ENCODE peak calls at places on chromosomes 16 and 17, in seven cellular contexts. H is spleen, U is RWPE1, K is IMR-90, X is astrocyte of the spinal cord, L is LNCaP clone FGC, S is GM12878. Q is an unnamed sample.

GRCh38 chr16:65176603-65177002 is 54.7 kb upstream of the CDH11 start:
- DNase-seq in H (no peak), U (no peak), K (peak; percentile 93), X (peak; percentile 84), L (no peak), S (no peak), Q (no peak)

GRCh38 chr17:2964831-2965230 is 98.6 kb downstream of the OR1D5 start:
- DNase-seq in H (no peak), U (no peak), K (no peak), X (no peak), L (no peak), S (no peak), Q (no peak)

GRCh38 chr17:45364531-45365390 is 47.9 kb upstream of the MAP3K14 start:
- DNase-seq in H (peak; percentile 60), U (no peak), K (peak; percentile 37), X (no peak), L (no peak), S (no peak), Q (no peak)

GRCh38 chr17:40106760-40107265 is 6.4 kb upstream of the NR1D1 start:
- DNase-seq in H (no peak), U (no peak), K (no peak), X (no peak), L (no peak), S (no peak), Q (no peak)

GRCh38 chr16:22366371-22366770 is 8.0 kb downstream of the CDR2 start:
- DNase-seq in H (no peak), U (no peak), K (no peak), X (no peak), L (no peak), S (no peak), Q (no peak)

GRCh38 chr17:57935833-57936807 is 19.1 kb downstream of the CUEDC1 start:
- DNase-seq in H (no peak), U (no peak), K (peak; percentile 55), X (peak; percentile 60), L (no peak), S (no peak), Q (no peak)

GRCh38 chr17:48619821-48620496 is 4.9 kb upstream of the HOXB8 start:
- DNase-seq in H (no peak), U (no peak), K (no peak), X (peak; percentile 48), L (no peak), S (no peak), Q (no peak)

GRCh38 chr17:2058521-2059124 is 3.7 kb downstream of the HIC1 start:
- DNase-seq in H (peak; percentile 96), U (no peak), K (peak; percentile 76), X (peak; percentile 73), L (no peak), S (no peak), Q (no peak)

GRCh38 chr16:4846503-4846900 is 586 bp downstream of the GLYR1 start:
- DNase-seq in H (peak; percentile 92), U (peak; percentile 24), K (peak; percentile 55), X (peak; percentile 56), L (no peak), S (no peak), Q (no peak)

GRCh38 chr17:19730829-19731228 is 14.4 kb upstream of the SLC47A2 start:
- DNase-seq in H (no peak), U (no peak), K (no peak), X (no peak), L (no peak), S (no peak), Q (no peak)

GRCh38 chr16:4306439-4307214 is 9.2 kb upstream of the GLIS2 start:
- DNase-seq in H (peak; percentile 81), U (no peak), K (no peak), X (no peak), L (no peak), S (no peak), Q (no peak)

GRCh38 chr16:75244844-75245758 is 6.3 kb downstream of the BCAR1 start:
- DNase-seq in H (no peak), U (peak; percentile 78), K (peak; percentile 98), X (peak; percentile 99), L (peak; percentile 69), S (no peak), Q (no peak)

GRCh38 chr17:27565874-27566672 is 64.9 kb upstream of the LGALS9 start:
- DNase-seq in H (peak; percentile 53), U (no peak), K (peak; percentile 84), X (peak; percentile 62), L (no peak), S (no peak), Q (no peak)

GRCh38 chr17:50613596-50613995 is 21.1 kb upstream of the ABCC3 start:
- DNase-seq in H (no peak), U (no peak), K (no peak), X (no peak), L (no peak), S (no peak), Q (no peak)

GRCh38 chr16:82653550-82654511 is 27.1 kb downstream of the CDH13 start:
- DNase-seq in H (no peak), U (peak; percentile 92), K (peak; percentile 95), X (peak; percentile 91), L (no peak), S (peak; percentile 90), Q (no peak)

GRCh38 chr16:27223701-27224100 is 20.4 kb downstream of the KDM8 start:
- DNase-seq in H (no peak), U (no peak), K (no peak), X (no peak), L (no peak), S (no peak), Q (no peak)

GRCh38 chr17:1137465-1137894 is 42.3 kb downstream of the ABR start:
- DNase-seq in H (no peak), U (peak; percentile 83), K (no peak), X (no peak), L (peak; percentile 71), S (no peak), Q (no peak)

GRCh38 chr17:60149691-60150582 is at the start of gene CA4:
- DNase-seq in H (peak; percentile 85), U (no peak), K (no peak), X (no peak), L (no peak), S (no peak), Q (no peak)

GRCh38 chr16:24858219-24859041 is 12.7 kb downstream of the SLC5A11 start:
- DNase-seq in H (no peak), U (peak; percentile 73), K (peak; percentile 59), X (peak; percentile 49), L (peak; percentile 21), S (no peak), Q (no peak)

GRCh38 chr17:79304907-79305306 is 230.3 kb downstream of the ENGASE start:
- DNase-seq in H (no peak), U (no peak), K (no peak), X (no peak), L (no peak), S (no peak), Q (no peak)

GRCh38 chr17:79306688-79307323 is 232.2 kb downstream of the ENGASE start:
- DNase-seq in H (no peak), U (no peak), K (no peak), X (no peak), L (peak; percentile 90), S (no peak), Q (no peak)

GRCh38 chr17:79305376-79305775 is 230.8 kb downstream of the ENGASE start:
- DNase-seq in H (no peak), U (no peak), K (no peak), X (no peak), L (no peak), S (no peak), Q (no peak)

GRCh38 chr17:79303641-79304205 is 229.1 kb downstream of the ENGASE start:
- DNase-seq in H (no peak), U (no peak), K (no peak), X (no peak), L (no peak), S (no peak), Q (no peak)

GRCh38 chr17:79305831-79306687 is 231.4 kb downstream of the ENGASE start:
- DNase-seq in H (peak; percentile 83), U (no peak), K (no peak), X (no peak), L (no peak), S (no peak), Q (no peak)
- TF ChIP-seq CTCF in H (no peak), U (no peak), K (no peak), X (no peak), L (no peak), S (no peak), Q (no peak)

GRCh38 chr16:58109330-58109729 is 19.9 kb downstream of the CFAP20 start:
- DNase-seq in H (no peak), U (no peak), K (no peak), X (no peak), L (no peak), S (no peak), Q (no peak)

GRCh38 chr16:58109881-58110280 is 19.3 kb downstream of the CFAP20 start:
- DNase-seq in H (no peak), U (no peak), K (no peak), X (no peak), L (no peak), S (no peak), Q (peak; percentile 51)

GRCh38 chr16:58105619-58106018 is 23.6 kb downstream of the CFAP20 start:
- DNase-seq in H (no peak), U (no peak), K (no peak), X (no peak), L (no peak), S (no peak), Q (no peak)

GRCh38 chr16:58110590-58111330 is 18.4 kb downstream of the CFAP20 start:
- DNase-seq in H (no peak), U (no peak), K (peak; percentile 44), X (no peak), L (no peak), S (no peak), Q (peak; percentile 55)

GRCh38 chr16:58107228-58107627 is 22.0 kb downstream of the CFAP20 start:
- DNase-seq in H (no peak), U (no peak), K (no peak), X (no peak), L (no peak), S (no peak), Q (no peak)
- TF ChIP-seq CTCF in H (no peak), U (no peak), K (no peak), X (no peak), L (no peak), S (no peak), Q (peak; percentile 16)

GRCh38 chr17:52170963-52171572 is 12.6 kb upstream of the CA10 start:
- DNase-seq in H (no peak), U (peak; percentile 45), K (no peak), X (no peak), L (no peak), S (no peak), Q (no peak)
- TF ChIP-seq CTCF in H (no peak), U (peak; percentile 35), K (peak; percentile 21), X (peak; percentile 52), L (peak; percentile 82), S (peak; percentile 43), Q (peak; percentile 75)

DNA sequence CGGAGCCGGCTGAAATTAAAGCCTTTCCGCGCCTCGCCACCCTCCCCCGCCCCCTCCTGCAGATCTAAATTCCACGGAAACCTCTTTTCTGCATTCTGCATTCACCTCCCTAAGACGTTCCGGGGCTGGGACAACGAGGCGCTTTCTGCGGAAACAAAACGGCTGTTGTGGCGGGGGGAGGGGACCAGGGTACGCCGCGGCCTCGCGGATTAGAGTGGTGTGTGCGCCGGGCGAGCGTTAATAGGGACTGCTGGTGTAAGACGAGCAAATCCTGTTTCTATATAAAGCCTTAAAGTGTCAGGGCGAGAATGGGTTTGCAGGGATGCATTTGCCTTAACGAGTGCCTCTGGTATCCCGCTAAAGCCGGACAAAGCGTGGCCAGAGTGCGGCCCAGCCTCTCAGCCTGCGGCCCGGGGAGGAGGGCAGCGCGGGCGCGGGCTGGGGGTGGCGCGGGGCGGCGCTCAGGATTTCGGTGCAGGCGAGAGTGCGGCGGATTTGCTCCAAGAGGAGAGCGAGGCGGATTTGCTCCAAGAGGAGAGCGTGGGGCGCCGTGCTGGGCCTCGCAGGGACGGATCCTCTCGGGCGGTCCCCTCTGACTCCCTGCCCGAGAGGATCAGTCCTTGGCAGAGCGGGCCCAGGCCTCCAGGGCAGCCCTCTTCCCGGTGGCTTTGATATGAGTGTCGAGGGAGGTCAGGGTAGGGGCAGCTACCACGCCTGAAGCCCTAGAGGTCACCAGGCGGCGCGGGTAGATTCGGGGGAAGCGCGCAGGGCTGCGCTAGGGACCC is 5.1 kb downstream of the BAHCC1 start:
- DNase-seq in H (no peak), U (no peak), K (peak; percentile 60), X (peak; percentile 73), L (no peak), S (no peak), Q (no peak)
- TF ChIP-seq CTCF in H (no peak), U (no peak), K (no peak), X (no peak), L (no peak), S (no peak), Q (no peak)

Q was measured in chondrocyte.